ENCODE peak calls at places on chromosomes 5 and 9, in four cellular contexts. One of them, this sample, is unnamed.

GRCh38 chr5:91318727-91319126 is 64.4 kb downstream of the ARRDC3 start:
- DNase-seq in SJSA1: no peak
- DNase-seq in right atrium auricular region: no peak
- DNase-seq in body of pancreas: no peak
- DNase-seq in this sample: no peak

GRCh38 chr5:56725709-56726108 is 89.6 kb upstream of the MAP3K1 start:
- DNase-seq in SJSA1: no peak
- DNase-seq in right atrium auricular region: no peak
- DNase-seq in body of pancreas: no peak
- DNase-seq in this sample: no peak

GRCh38 chr5:163424836-163425235 is 12.6 kb upstream of the CCNG1 start:
- DNase-seq in SJSA1: no peak
- DNase-seq in right atrium auricular region: no peak
- DNase-seq in body of pancreas: no peak
- DNase-seq in this sample: no peak

GRCh38 chr5:127558273-127558672 is 40.8 kb downstream of the PRRC1 start:
- DNase-seq in SJSA1: no peak
- DNase-seq in right atrium auricular region: no peak
- DNase-seq in body of pancreas: no peak
- DNase-seq in this sample: no peak

GRCh38 chr5:2756211-2756746 is 4.8 kb upstream of the IRX2 start:
- DNase-seq in SJSA1: peak; percentile 39
- DNase-seq in right atrium auricular region: peak; percentile 56
- DNase-seq in body of pancreas: no peak
- DNase-seq in this sample: no peak

GRCh38 chr5:1484416-1485319 is 39.1 kb downstream of the LPCAT1 start:
- DNase-seq in SJSA1: no peak
- DNase-seq in right atrium auricular region: no peak
- DNase-seq in body of pancreas: no peak
- DNase-seq in this sample: no peak

GRCh38 chr5:115507682-115508081 is 36.9 kb downstream of the FEM1C start:
- DNase-seq in SJSA1: no peak
- DNase-seq in right atrium auricular region: no peak
- DNase-seq in body of pancreas: no peak
- DNase-seq in this sample: no peak

GRCh38 chr9:26260238-26260637 is 582.0 kb upstream of the TUSC1 start:
- DNase-seq in SJSA1: peak; percentile 9
- DNase-seq in right atrium auricular region: no peak
- DNase-seq in body of pancreas: no peak
- DNase-seq in this sample: no peak

GRCh38 chr5:58993461-58993860 is 410.6 kb downstream of the RAB3C start:
- DNase-seq in SJSA1: no peak
- DNase-seq in right atrium auricular region: no peak
- DNase-seq in body of pancreas: no peak
- DNase-seq in this sample: no peak

GRCh38 chr9:77180056-77180455 is 2.7 kb downstream of the VPS13A start:
- DNase-seq in SJSA1: no peak
- DNase-seq in right atrium auricular region: no peak
- DNase-seq in body of pancreas: no peak
- DNase-seq in this sample: no peak

GRCh38 chr9:136014928-136015633 is 53.9 kb upstream of the UBAC1 start:
- DNase-seq in SJSA1: no peak
- DNase-seq in right atrium auricular region: no peak
- DNase-seq in body of pancreas: peak; percentile 4
- DNase-seq in this sample: no peak

GRCh38 chr9:117720987-117721386 is 16.8 kb downstream of the TLR4 start:
- DNase-seq in SJSA1: no peak
- DNase-seq in right atrium auricular region: no peak
- DNase-seq in body of pancreas: no peak
- DNase-seq in this sample: no peak

GRCh38 chr5:32446660-32447059 is 2.1 kb upstream of the ZFR start:
- DNase-seq in SJSA1: no peak
- DNase-seq in right atrium auricular region: no peak
- DNase-seq in body of pancreas: no peak
- DNase-seq in this sample: no peak

GRCh38 chr5:59209758-59210359 is 627.0 kb downstream of the RAB3C start:
- DNase-seq in SJSA1: no peak
- DNase-seq in right atrium auricular region: no peak
- DNase-seq in body of pancreas: no peak
- DNase-seq in this sample: no peak

GRCh38 chr5:4254736-4255135 is 659.1 kb downstream of the IRX1 start:
- DNase-seq in SJSA1: no peak
- DNase-seq in right atrium auricular region: no peak
- DNase-seq in body of pancreas: no peak
- DNase-seq in this sample: no peak

GRCh38 chr9:115210699-115211098 is 92.7 kb upstream of the TNC start:
- DNase-seq in SJSA1: no peak
- DNase-seq in right atrium auricular region: no peak
- DNase-seq in body of pancreas: no peak
- DNase-seq in this sample: no peak

GRCh38 chr5:15823413-15823812 is 323.4 kb downstream of the FBXL7 start:
- DNase-seq in SJSA1: no peak
- DNase-seq in right atrium auricular region: no peak
- DNase-seq in body of pancreas: no peak
- DNase-seq in this sample: no peak

GRCh38 chr5:167180899-167181298 is 1110.5 kb upstream of the WWC1 start:
- DNase-seq in SJSA1: no peak
- DNase-seq in right atrium auricular region: no peak
- DNase-seq in body of pancreas: no peak
- DNase-seq in this sample: no peak

GRCh38 chr5:146426853-146427618 is 20.1 kb upstream of the TCERG1 start:
- DNase-seq in SJSA1: peak; percentile 47
- DNase-seq in right atrium auricular region: no peak
- DNase-seq in body of pancreas: no peak
- DNase-seq in this sample: no peak

GRCh38 chr5:21817668-21818419 is 1035.3 kb downstream of the CDH12 start:
- DNase-seq in SJSA1: no peak
- DNase-seq in right atrium auricular region: no peak
- DNase-seq in body of pancreas: no peak
- DNase-seq in this sample: no peak

GRCh38 chr9:137972355-137972987 is 94.9 kb downstream of the CACNA1B start:
- DNase-seq in SJSA1: no peak
- DNase-seq in right atrium auricular region: peak; percentile 30
- DNase-seq in body of pancreas: no peak
- DNase-seq in this sample: no peak

DNA sequence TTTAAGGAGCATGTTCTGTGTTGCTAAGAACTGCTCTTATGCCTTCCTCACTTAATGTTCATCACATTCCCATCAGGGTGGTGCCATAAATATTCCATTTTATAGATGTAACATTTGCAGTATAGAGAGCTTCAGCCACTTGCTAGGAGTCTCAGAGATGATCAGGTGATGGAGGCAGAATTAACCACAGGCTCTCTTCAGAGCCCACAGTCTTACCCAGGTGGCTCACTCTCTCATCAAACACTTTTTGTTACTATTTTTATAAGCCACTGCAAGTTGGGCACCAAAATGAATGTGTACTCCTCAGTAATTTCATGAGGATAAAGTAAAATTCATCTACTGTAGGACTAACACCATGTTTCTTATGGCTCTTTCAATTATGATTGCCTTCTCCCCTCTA is 491.5 kb upstream of the DAP start:
- DNase-seq in SJSA1: no peak
- DNase-seq in right atrium auricular region: no peak
- DNase-seq in body of pancreas: no peak
- DNase-seq in this sample: no peak
- H3K4me1 ChIP-seq in SJSA1: peaks cover 5% of the 10 kb centered on the region
- H3K4me1 ChIP-seq in right atrium auricular region: peaks cover 5% of the 10 kb centered on the region
- H3K4me1 ChIP-seq in body of pancreas: peaks cover 24% of the 10 kb centered on the region
- H3K4me1 ChIP-seq in this sample: no peaks in the 10 kb centered on the region

GRCh38 chr9:127838375-127839078 is 15.9 kb downstream of the ENG start:
- DNase-seq in SJSA1: peak; percentile 62
- DNase-seq in right atrium auricular region: peak; percentile 96
- DNase-seq in body of pancreas: peak; percentile 47
- DNase-seq in this sample: peak; percentile 95

GRCh38 chr9:127833555-127833954 is 20.9 kb downstream of the ENG start:
- DNase-seq in SJSA1: no peak
- DNase-seq in right atrium auricular region: no peak
- DNase-seq in body of pancreas: no peak
- DNase-seq in this sample: no peak

GRCh38 chr9:127835930-127836586 is 18.4 kb downstream of the ENG start:
- DNase-seq in SJSA1: peak; percentile 65
- DNase-seq in right atrium auricular region: no peak
- DNase-seq in body of pancreas: no peak
- DNase-seq in this sample: no peak

GRCh38 chr9:127832248-127832647 is 22.2 kb downstream of the ENG start:
- DNase-seq in SJSA1: no peak
- DNase-seq in right atrium auricular region: no peak
- DNase-seq in body of pancreas: peak; percentile 49
- DNase-seq in this sample: no peak

GRCh38 chr9:127837346-127837745 is 17.1 kb downstream of the ENG start:
- DNase-seq in SJSA1: no peak
- DNase-seq in right atrium auricular region: no peak
- DNase-seq in body of pancreas: no peak
- DNase-seq in this sample: no peak
- H3K4me1 ChIP-seq in SJSA1: peaks cover 44% of the 10 kb centered on the region
- H3K4me1 ChIP-seq in right atrium auricular region: peaks cover 92% of the 10 kb centered on the region
- H3K4me1 ChIP-seq in body of pancreas: peaks cover 60% of the 10 kb centered on the region
- H3K4me1 ChIP-seq in this sample: peaks cover 69% of the 10 kb centered on the region

GRCh38 chr9:97519441-97519970 is 18.0 kb downstream of the TMOD1 start:
- DNase-seq in SJSA1: no peak
- DNase-seq in right atrium auricular region: no peak
- DNase-seq in body of pancreas: no peak
- DNase-seq in this sample: no peak

GRCh38 chr9:97518166-97518908 is 16.9 kb downstream of the TMOD1 start:
- DNase-seq in SJSA1: no peak
- DNase-seq in right atrium auricular region: no peak
- DNase-seq in body of pancreas: no peak
- DNase-seq in this sample: no peak

GRCh38 chr9:97517331-97518089 is 16.0 kb downstream of the TMOD1 start:
- DNase-seq in SJSA1: no peak
- DNase-seq in right atrium auricular region: no peak
- DNase-seq in body of pancreas: no peak
- DNase-seq in this sample: no peak

GRCh38 chr9:97516111-97516510 is 14.6 kb downstream of the TMOD1 start:
- DNase-seq in SJSA1: no peak
- DNase-seq in right atrium auricular region: no peak
- DNase-seq in body of pancreas: no peak
- DNase-seq in this sample: no peak

GRCh38 chr9:97518909-97519307 is 17.4 kb downstream of the TMOD1 start:
- DNase-seq in SJSA1: peak; percentile 30
- DNase-seq in right atrium auricular region: no peak
- DNase-seq in body of pancreas: peak; percentile 48
- DNase-seq in this sample: no peak
- H3K4me1 ChIP-seq in SJSA1: peaks cover 9% of the 10 kb centered on the region
- H3K4me1 ChIP-seq in right atrium auricular region: peaks cover 87% of the 10 kb centered on the region
- H3K4me1 ChIP-seq in body of pancreas: peaks cover 15% of the 10 kb centered on the region
- H3K4me1 ChIP-seq in this sample: peaks cover 60% of the 10 kb centered on the region

GRCh38 chr5:17223375-17224185 is 6.1 kb downstream of the BASP1 start:
- DNase-seq in SJSA1: no peak
- DNase-seq in right atrium auricular region: no peak
- DNase-seq in body of pancreas: no peak
- DNase-seq in this sample: no peak
- H3K4me1 ChIP-seq in SJSA1: peaks cover 72% of the 10 kb centered on the region
- H3K4me1 ChIP-seq in right atrium auricular region: peaks cover 7% of the 10 kb centered on the region
- H3K4me1 ChIP-seq in body of pancreas: peaks cover 4% of the 10 kb centered on the region
- H3K4me1 ChIP-seq in this sample: peaks cover 27% of the 10 kb centered on the region

GRCh38 chr9:6008169-6008979 is 7.0 kb downstream of the RANBP6 start:
- DNase-seq in SJSA1: peak; percentile 62
- DNase-seq in right atrium auricular region: peak; percentile 97
- DNase-seq in body of pancreas: peak; percentile 97
- DNase-seq in this sample: peak; percentile 97
- H3K4me1 ChIP-seq in SJSA1: peaks cover 3% of the 10 kb centered on the region
- H3K4me1 ChIP-seq in right atrium auricular region: peaks cover 53% of the 10 kb centered on the region
- H3K4me1 ChIP-seq in body of pancreas: peaks cover 36% of the 10 kb centered on the region
- H3K4me1 ChIP-seq in this sample: peaks cover 56% of the 10 kb centered on the region

DNA sequence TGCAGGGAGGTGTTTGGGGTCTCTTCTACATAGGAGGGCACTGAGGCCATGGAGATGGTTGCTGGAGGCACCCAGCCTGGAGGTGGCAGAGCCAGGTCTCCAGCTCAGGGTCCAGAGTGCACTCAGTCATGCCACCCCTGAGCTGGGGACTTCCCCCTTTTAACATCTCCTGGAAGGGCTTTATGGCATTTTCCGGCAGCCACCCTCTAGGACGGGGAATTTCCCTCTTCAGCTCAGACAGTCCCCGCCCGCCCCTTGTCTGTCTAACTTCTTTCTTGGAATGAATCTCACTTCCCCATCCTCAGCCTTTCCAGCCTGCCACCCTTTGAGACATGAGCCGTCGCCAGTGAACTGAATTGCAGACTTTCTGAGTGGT is 49.9 kb downstream of the COL15A1 start:
- DNase-seq in SJSA1: peak; percentile 68
- DNase-seq in right atrium auricular region: peak; percentile 83
- DNase-seq in body of pancreas: peak; percentile 15
- DNase-seq in this sample: peak; percentile 81
- H3K4me1 ChIP-seq in SJSA1: peaks cover 60% of the 10 kb centered on the region
- H3K4me1 ChIP-seq in right atrium auricular region: peaks cover 73% of the 10 kb centered on the region
- H3K4me1 ChIP-seq in body of pancreas: peaks cover 13% of the 10 kb centered on the region
- H3K4me1 ChIP-seq in this sample: peaks cover 49% of the 10 kb centered on the region

GRCh38 chr5:143001764-143002351 is 231.7 kb downstream of the ARHGAP26 start:
- DNase-seq in SJSA1: peak; percentile 67
- DNase-seq in right atrium auricular region: no peak
- DNase-seq in body of pancreas: no peak
- DNase-seq in this sample: no peak

GRCh38 chr5:143004361-143004802 is 234.2 kb downstream of the ARHGAP26 start:
- DNase-seq in SJSA1: no peak
- DNase-seq in right atrium auricular region: no peak
- DNase-seq in body of pancreas: no peak
- DNase-seq in this sample: no peak

GRCh38 chr5:143002459-143003327 is 232.5 kb downstream of the ARHGAP26 start:
- DNase-seq in SJSA1: peak; percentile 67
- DNase-seq in right atrium auricular region: no peak
- DNase-seq in body of pancreas: peak; percentile 26
- DNase-seq in this sample: no peak

GRCh38 chr5:143006511-143006910 is 236.3 kb downstream of the ARHGAP26 start:
- DNase-seq in SJSA1: no peak
- DNase-seq in right atrium auricular region: peak; percentile 66
- DNase-seq in body of pancreas: no peak
- DNase-seq in this sample: no peak

GRCh38 chr5:143003328-143003636 is 233.1 kb downstream of the ARHGAP26 start:
- DNase-seq in SJSA1: no peak
- DNase-seq in right atrium auricular region: no peak
- DNase-seq in body of pancreas: no peak
- DNase-seq in this sample: no peak
- H3K4me1 ChIP-seq in SJSA1: peaks cover 22% of the 10 kb centered on the region
- H3K4me1 ChIP-seq in right atrium auricular region: peaks cover 57% of the 10 kb centered on the region
- H3K4me1 ChIP-seq in body of pancreas: no peaks in the 10 kb centered on the region
- H3K4me1 ChIP-seq in this sample: peaks cover 28% of the 10 kb centered on the region

GRCh38 chr9:131627846-131628820 is 82.8 kb downstream of the PRRT1B start:
- DNase-seq in SJSA1: peak; percentile 74
- DNase-seq in right atrium auricular region: peak; percentile 68
- DNase-seq in body of pancreas: peak; percentile 97
- DNase-seq in this sample: no peak
- H3K4me1 ChIP-seq in SJSA1: peaks cover 49% of the 10 kb centered on the region
- H3K4me1 ChIP-seq in right atrium auricular region: peaks cover 51% of the 10 kb centered on the region
- H3K4me1 ChIP-seq in body of pancreas: peaks cover 70% of the 10 kb centered on the region
- H3K4me1 ChIP-seq in this sample: peaks cover 12% of the 10 kb centered on the region

GRCh38 chr5:172413601-172414000 is 40.7 kb downstream of the SH3PXD2B start:
- DNase-seq in SJSA1: no peak
- DNase-seq in right atrium auricular region: no peak
- DNase-seq in body of pancreas: no peak
- DNase-seq in this sample: no peak
- H3K4me1 ChIP-seq in SJSA1: peaks cover 53% of the 10 kb centered on the region
- H3K4me1 ChIP-seq in right atrium auricular region: peaks cover 66% of the 10 kb centered on the region
- H3K4me1 ChIP-seq in body of pancreas: peaks cover 49% of the 10 kb centered on the region
- H3K4me1 ChIP-seq in this sample: peaks cover 78% of the 10 kb centered on the region